ENCODE peak calls at places on chromosomes 5 and 9, in eight cellular contexts. Z is GM12891; H is activated gamma-delta T cell treated with anti-CD3 and anti-CD28 coated beads, Interleukin-2, amount 50 U/mL, for 16 hours; E is MV-4-11; F is HT-29; P is stimulated activated CD4-positive, alpha-beta T cell treated with anti-CD3 and anti-CD28 coated beads, TNF-alpha, amount 100 ng/mL, for 1 hour; A is T-helper 1 cell; K is NCI-H2171 treated with DMSO at 0.1 percent for 48 hours. Y is an unnamed sample.

GRCh38 chr5:38347040-38347763 is 88.8 kb downstream of the EGFLAM start:
- DNase-seq in Z (no peak), H (no peak), E (no peak), F (no peak), P (no peak), A (no peak), K (no peak), Y (no peak)

GRCh38 chr5:52202256-52202655 is 585.5 kb upstream of the ITGA1 start:
- DNase-seq in Z (no peak), H (no peak), E (no peak), F (no peak), P (no peak), A (no peak), K (no peak), Y (no peak)

GRCh38 chr9:89453452-89453851 is 44.5 kb downstream of the SEMA4D start:
- DNase-seq in Z (no peak), H (no peak), E (no peak), F (no peak), P (no peak), A (no peak), K (no peak), Y (no peak)

GRCh38 chr5:167488371-167488770 is 803.1 kb upstream of the WWC1 start:
- DNase-seq in Z (no peak), H (no peak), E (no peak), F (no peak), P (no peak), A (no peak), K (no peak), Y (no peak)

GRCh38 chr9:20593551-20593950 is 28.7 kb downstream of the MLLT3 start:
- DNase-seq in Z (no peak), H (no peak), E (no peak), F (no peak), P (no peak), A (no peak), K (no peak), Y (no peak)

GRCh38 chr9:21657966-21658667 is 144.3 kb upstream of the MTAP start:
- DNase-seq in Z (no peak), H (no peak), E (no peak), F (no peak), P (no peak), A (no peak), K (no peak), Y (no peak)

GRCh38 chr5:179768326-179769085 is 25.3 kb upstream of the LTC4S start:
- DNase-seq in Z (no peak), H (no peak), E (no peak), F (no peak), P (no peak), A (no peak), K (no peak), Y (no peak)

GRCh38 chr5:76504901-76505564 is 101.9 kb downstream of the IQGAP2 start:
- DNase-seq in Z (no peak), H (no peak), E (no peak), F (no peak), P (no peak), A (no peak), K (no peak), Y (no peak)

GRCh38 chr9:131678499-131679111 is 61.3 kb downstream of the RAPGEF1 start:
- DNase-seq in Z (peak; percentile 66), H (peak; percentile 79), E (peak; percentile 94), F (no peak), P (peak; percentile 74), A (peak; percentile 42), K (no peak), Y (peak; percentile 84)

GRCh38 chr5:38286038-38286437 is 27.7 kb downstream of the EGFLAM start:
- DNase-seq in Z (no peak), H (no peak), E (no peak), F (no peak), P (no peak), A (no peak), K (peak; percentile 23), Y (no peak)

GRCh38 chr9:128159073-128159783 is 837 bp upstream of the BBLN start:
- DNase-seq in Z (no peak), H (peak; percentile 35), E (peak; percentile 58), F (no peak), P (peak; percentile 12), A (peak; percentile 46), K (no peak), Y (no peak)

Y was measured in non-pigmented ciliary epithelial cell.